ENCODE peak calls at places on chromosome 9, in five cellular contexts. G is cardiac muscle cell, L is ovary, S is fibroblast of pulmonary artery, B is psoas muscle. V is an unnamed sample.

GRCh38 chr9:127557466-127557869 is 54.6 kb upstream of the STXBP1 start:
- DNase-seq in G (peak), L (no peak), S (peak), B (peak), V (no peak)

GRCh38 chr9:69936427-69936826 is 107.2 kb upstream of the MAMDC2 start:
- DNase-seq in G (no peak), L (no peak), S (peak), B (no peak), V (no peak)

GRCh38 chr9:137083418-137084004 is 3.3 kb upstream of the MAN1B1 start:
- DNase-seq in G (no peak), L (peak), S (peak), B (peak), V (no peak)

GRCh38 chr9:86099695-86100364 is 472 bp upstream of the GOLM1 start:
- DNase-seq in G (peak), L (peak), S (peak), B (no peak), V (no peak)

GRCh38 chr9:8419871-8420270 is 620.3 kb upstream of the DMAC1 start:
- DNase-seq in G (no peak), L (no peak), S (no peak), B (no peak), V (no peak)

GRCh38 chr9:83336696-83337095 is 201.5 kb downstream of the FRMD3 start:
- DNase-seq in G (no peak), L (no peak), S (no peak), B (no peak), V (no peak)

GRCh38 chr9:97640290-97640689 is 6.7 kb downstream of the NCBP1 start:
- DNase-seq in G (peak), L (no peak), S (peak), B (no peak), V (no peak)

GRCh38 chr9:115715656-115716055 is 437.9 kb upstream of the PAPPA start:
- DNase-seq in G (no peak), L (no peak), S (peak), B (no peak), V (no peak)

GRCh38 chr9:125541840-125542243 is 165.2 kb downstream of the MAPKAP1 start:
- DNase-seq in G (no peak), L (no peak), S (peak), B (no peak), V (no peak)

GRCh38 chr9:127789179-127789578 is 3.3 kb downstream of the CDK9 start:
- DNase-seq in G (no peak), L (no peak), S (no peak), B (no peak), V (no peak)

GRCh38 chr9:27162045-27162444 is 53.0 kb downstream of the TEK start:
- DNase-seq in G (no peak), L (no peak), S (peak), B (no peak), V (no peak)

GRCh38 chr9:35844628-35845301 is 15.7 kb downstream of the TMEM8B start:
- DNase-seq in G (no peak), L (no peak), S (peak), B (no peak), V (peak)

GRCh38 chr9:135343136-135343535 is 136.4 kb upstream of the PPP1R26 start:
- DNase-seq in G (no peak), L (no peak), S (no peak), B (no peak), V (no peak)

GRCh38 chr9:6355728-6356127 is 27.6 kb downstream of the TPD52L3 start:
- DNase-seq in G (no peak), L (no peak), S (peak), B (no peak), V (no peak)

GRCh38 chr9:101991926-101992325 is 253.5 kb upstream of the GRIN3A start:
- DNase-seq in G (no peak), L (no peak), S (no peak), B (no peak), V (no peak)

GRCh38 chr9:133986061-133986460 is 6.1 kb downstream of the VAV2 start:
- DNase-seq in G (no peak), L (no peak), S (no peak), B (peak), V (no peak)

GRCh38 chr9:82665324-82665723 is 397.6 kb downstream of the RASEF start:
- DNase-seq in G (no peak), L (no peak), S (no peak), B (no peak), V (no peak)

DNA sequence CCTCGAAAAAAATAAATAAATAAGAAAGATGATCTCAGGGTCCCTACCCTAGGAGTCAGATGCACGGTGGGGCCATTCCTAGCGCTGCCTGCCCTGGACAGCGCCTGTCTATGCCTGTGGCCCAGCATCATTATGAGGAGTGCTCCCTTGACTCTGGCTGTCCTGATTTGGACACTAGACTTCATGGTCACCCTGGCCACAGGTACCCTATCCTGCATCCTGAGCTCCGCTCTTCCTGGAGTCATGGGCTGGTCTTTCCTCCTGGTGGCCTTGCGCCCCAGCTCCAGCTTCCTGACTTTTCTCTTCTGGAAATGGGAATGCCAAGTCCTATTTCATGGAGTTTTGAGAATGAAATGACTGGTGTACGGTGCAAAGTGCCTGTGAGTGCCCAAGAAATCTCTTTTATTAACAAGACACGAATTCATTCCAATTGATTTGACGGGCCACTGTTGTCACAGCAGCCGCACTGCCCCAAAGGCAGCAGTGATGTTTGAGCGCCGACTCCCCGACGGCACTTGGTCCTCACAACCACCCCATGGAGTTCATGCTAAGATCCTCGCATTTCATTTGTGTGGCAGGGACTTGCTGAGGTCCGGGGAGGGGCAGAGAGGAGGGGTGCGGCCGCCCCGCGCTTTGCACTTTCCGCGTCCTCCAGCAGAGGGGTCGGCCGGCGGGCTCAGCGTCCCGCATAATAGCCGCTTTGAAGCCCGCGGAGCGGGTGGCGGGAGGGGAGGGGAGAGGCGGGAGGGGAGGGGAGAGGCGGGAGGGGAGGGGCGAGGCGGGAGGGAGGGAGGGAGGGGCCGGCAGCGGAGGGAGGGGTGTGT is 453 bp upstream of the AIF1L start:
- DNase-seq in G (peak), L (no peak), S (no peak), B (peak), V (no peak)
- TF ChIP-seq CTCF in G (no peak), L (no peak), S (no peak), B (no peak), V (no peak)

GRCh38 chr9:22446589-22446949 is at the start of gene DMRTA1:
- DNase-seq in G (peak), L (peak), S (peak), B (peak), V (no peak)

GRCh38 chr9:22452415-22453010 is 5.9 kb downstream of the DMRTA1 start:
- DNase-seq in G (peak), L (peak), S (peak), B (no peak), V (no peak)

GRCh38 chr9:22446950-22447606 is 454 bp downstream of the DMRTA1 start:
- DNase-seq in G (peak), L (no peak), S (peak), B (peak), V (no peak)

DNA sequence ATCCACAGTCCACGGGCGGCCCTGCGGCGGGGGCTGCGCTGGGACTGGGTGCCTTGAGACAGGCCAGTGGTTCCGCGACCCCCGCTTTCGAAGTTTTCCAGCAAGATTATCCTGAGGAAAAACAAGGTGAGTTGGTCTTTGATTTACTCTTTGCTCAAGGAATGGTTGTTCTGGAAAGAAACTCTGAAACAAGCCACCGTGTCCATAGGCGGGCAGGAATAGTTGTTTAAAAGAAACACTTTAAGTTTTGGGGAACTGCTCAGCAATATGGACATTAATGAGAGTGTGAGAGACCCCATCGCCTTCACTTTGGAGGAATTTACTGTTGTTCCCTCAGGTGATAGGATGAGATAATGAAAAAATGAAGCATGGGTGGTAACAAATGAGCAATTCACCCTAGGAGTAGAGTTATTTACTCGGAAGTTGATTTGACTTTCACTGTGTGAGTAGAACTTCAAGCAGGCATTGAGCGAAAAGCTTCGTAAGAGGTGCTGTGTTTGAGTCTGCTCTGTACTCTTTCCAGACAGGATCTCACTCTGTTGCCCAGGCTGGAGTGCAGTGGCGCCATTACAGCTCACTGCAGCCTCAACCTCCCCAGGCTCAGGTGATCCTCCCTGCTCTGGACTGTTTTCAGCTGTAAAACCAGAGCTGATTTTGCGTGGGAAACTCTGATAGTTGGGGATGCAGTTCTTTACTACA is 1.1 kb downstream of the DMRTA1 start:
- DNase-seq in G (peak), L (no peak), S (no peak), B (no peak), V (no peak)
- H3K4me3 ChIP-seq in G (peak), L (peak), S (peak), B (peak), V (peak)

DNA sequence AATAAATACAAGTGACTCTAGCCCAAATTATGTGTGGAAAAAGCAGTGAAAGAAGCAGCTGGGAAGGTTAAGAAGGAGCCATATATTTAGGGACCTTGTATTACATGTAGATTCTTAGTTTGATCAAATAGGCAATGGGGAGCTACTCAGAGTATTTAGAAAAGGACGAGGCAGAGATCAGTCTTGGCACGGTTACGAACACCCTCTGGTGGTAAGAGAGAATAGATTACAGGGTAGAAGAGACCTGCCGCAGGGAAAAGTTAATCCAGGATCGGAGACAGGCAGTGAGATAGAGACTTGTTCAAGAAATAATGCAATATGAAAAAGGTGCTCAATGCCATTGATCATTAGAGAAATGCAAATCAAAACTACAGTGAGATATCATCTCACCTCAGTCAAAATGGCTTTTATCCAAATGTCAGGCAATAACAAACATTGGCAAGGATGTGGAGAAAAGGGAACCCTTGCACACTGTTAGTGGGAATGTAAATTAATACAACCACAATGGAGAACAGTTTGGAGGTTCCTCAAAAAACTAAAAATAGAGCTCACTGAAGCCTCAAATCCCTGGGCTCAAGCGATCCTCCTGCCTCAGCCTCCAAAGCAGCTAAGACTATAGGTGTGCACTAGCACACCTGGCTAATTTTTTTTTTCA is 12.0 kb downstream of the INIP start:
- DNase-seq in G (peak), L (peak), S (peak), B (no peak), V (no peak)
- TF ChIP-seq CTCF in G (peak), L (peak), S (peak), B (no peak), V (peak)

GRCh38 chr9:91192785-91193657 is 168.7 kb downstream of the AUH start:
- DNase-seq in G (peak), L (peak), S (peak), B (peak), V (no peak)
- H3K4me3 ChIP-seq in G (peak), L (peak), S (peak), B (peak), V (peak)

GRCh38 chr9:89603629-89604462 is 966 bp upstream of the GADD45G start:
- DNase-seq in G (peak), L (peak), S (peak), B (peak), V (no peak)
- TF ChIP-seq CTCF in G (peak), L (peak), S (peak), B (peak), V (peak)

DNA sequence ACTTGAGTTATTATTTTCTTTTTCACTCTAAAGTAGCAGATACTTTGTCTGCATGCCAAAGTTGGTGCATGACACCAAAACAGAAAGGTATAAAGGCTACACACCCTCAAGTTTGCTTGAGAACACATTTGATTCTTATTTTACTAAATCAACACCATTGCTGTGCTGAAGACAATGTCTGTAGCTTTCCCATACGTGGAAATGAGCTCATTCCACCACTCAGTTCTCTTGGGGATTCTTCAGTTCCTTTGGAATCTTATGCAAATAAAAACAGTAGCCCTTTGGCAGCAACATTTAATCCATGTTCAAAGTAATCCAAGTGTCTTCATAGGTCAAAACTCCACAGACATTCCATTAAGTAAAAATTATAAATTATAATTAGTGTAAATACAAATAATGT is 264.9 kb downstream of the TLE1 start:
- DNase-seq in G (no peak), L (no peak), S (no peak), B (no peak), V (no peak)
- H3K4me3 ChIP-seq in G (no peak), L (no peak), S (no peak), B (no peak), V (no peak)

DNA sequence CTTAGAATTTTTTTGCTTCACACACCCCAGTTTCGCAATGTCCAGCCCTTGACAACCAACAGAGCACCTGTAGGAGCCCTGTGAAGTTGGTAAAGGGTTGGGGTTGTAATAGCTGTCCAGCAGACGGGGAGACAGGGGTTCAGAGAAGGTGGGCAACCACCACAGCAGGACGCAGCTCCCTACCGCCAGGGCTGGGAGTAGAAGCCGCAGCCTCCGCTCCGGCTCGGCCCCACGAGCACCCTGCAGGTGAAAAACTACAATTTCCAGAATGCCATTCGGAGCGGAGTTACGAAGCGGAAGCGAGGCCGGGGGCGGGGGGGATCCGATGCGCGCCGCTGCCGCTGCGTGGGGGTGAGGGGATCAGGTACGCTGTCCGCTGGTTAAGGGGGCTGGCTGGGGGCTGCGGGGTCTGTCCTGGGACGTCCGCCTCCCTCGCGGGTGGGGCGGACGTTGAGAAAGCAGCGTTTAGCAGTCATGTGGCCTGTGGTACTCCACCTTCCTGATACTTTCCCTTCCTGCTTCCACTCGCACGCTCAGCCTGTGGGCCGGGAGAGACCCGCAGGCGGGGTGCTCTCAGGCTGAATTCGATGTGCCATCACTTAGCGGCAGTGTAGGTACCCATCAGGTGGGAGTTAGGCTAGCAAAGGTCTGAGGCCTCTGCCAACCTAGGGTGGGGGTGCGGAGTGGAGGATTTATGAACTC is at the start of gene TRMT10B:
- DNase-seq in G (peak), L (peak), S (peak), B (peak), V (no peak)
- TF ChIP-seq CTCF in G (peak), L (no peak), S (no peak), B (no peak), V (no peak)

GRCh38 chr9:34140853-34141252 is 14.4 kb upstream of the DCAF12 start:
- DNase-seq in G (no peak), L (no peak), S (peak), B (no peak), V (no peak)

GRCh38 chr9:34139477-34140146 is 13.1 kb upstream of the DCAF12 start:
- DNase-seq in G (peak), L (peak), S (peak), B (no peak), V (no peak)

GRCh38 chr9:34145165-34145564 is 18.7 kb upstream of the DCAF12 start:
- DNase-seq in G (no peak), L (no peak), S (no peak), B (peak), V (no peak)

GRCh38 chr9:34143116-34143515 is 16.6 kb upstream of the DCAF12 start:
- DNase-seq in G (no peak), L (no peak), S (no peak), B (no peak), V (no peak)
- H3K4me3 ChIP-seq in G (no peak), L (no peak), S (no peak), B (no peak), V (no peak)

GRCh38 chr9:17216011-17216410 is 81.2 kb downstream of the CNTLN start:
- DNase-seq in G (no peak), L (no peak), S (no peak), B (no peak), V (no peak)

GRCh38 chr9:17222932-17223331 is 88.1 kb downstream of the CNTLN start:
- DNase-seq in G (no peak), L (no peak), S (no peak), B (no peak), V (no peak)

DNA sequence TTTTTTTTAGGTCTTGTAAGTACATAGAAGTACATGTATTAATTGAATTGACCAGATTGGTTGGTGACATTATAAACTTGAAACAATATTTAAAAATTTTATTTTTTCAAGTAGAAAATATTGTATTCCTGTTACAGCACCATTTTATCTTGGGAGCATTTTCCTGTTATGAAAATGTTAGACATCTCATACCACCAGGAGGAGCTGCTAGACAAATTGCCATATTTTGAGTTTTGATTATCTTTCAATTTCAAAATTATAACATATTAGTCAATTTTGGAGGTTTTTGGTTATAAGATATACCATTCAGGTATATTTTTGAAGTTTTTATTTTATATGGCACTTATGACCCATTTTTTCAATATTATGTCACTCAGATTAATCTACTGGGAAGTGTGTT is 84.4 kb downstream of the CNTLN start:
- DNase-seq in G (no peak), L (no peak), S (peak), B (no peak), V (no peak)
- TF ChIP-seq CTCF in G (peak), L (no peak), S (peak), B (no peak), V (peak)

V was measured in esophagus squamous epithelium.